ENCODE peak calls at places on chromosome 17, in six cellular contexts. C, X, T, Z, E and L are unnamed samples.
A peak's percentile ranks its signal among the peaks of the same experiment; 100 is the strongest.

GRCh38 chr17:73794336-73794735 is 150.1 kb upstream of the SDK2 start:
- DNase-seq in T (no peak), X (no peak), C (no peak), Z (no peak), E (no peak), L (no peak)

GRCh38 chr17:65973237-65973636 is 218.7 kb downstream of the CEP112 start:
- DNase-seq in Z (no peak), E (no peak), T (no peak), C (no peak), X (no peak), L (no peak)

GRCh38 chr17:76048711-76049110 is 21.6 kb upstream of the EVPL start:
- DNase-seq in Z (no peak), X (peak; percentile 30), C (peak; percentile 32), T (no peak), E (no peak), L (no peak)

GRCh38 chr17:8807070-8807550 is 7.9 kb upstream of the MFSD6L start:
- DNase-seq in X (peak; percentile 36), E (no peak), Z (peak; percentile 13), T (peak; percentile 98), C (peak; percentile 6), L (no peak)

GRCh38 chr17:67469208-67469980 is 92.3 kb downstream of the PITPNC1 start:
- DNase-seq in C (no peak), E (no peak), Z (no peak), X (no peak), T (no peak), L (peak; percentile 34)

GRCh38 chr17:76156662-76156991 is 15.6 kb upstream of the FOXJ1 start:
- DNase-seq in T (no peak), C (no peak), E (no peak), X (no peak), Z (no peak), L (no peak)

GRCh38 chr17:75325827-75326586 is 36.8 kb upstream of the SLC25A19 start:
- DNase-seq in T (no peak), Z (peak; percentile 59), X (peak; percentile 43), C (peak; percentile 39), E (no peak), L (no peak)

GRCh38 chr17:288802-289356 is 63.7 kb downstream of the RPH3AL start:
- DNase-seq in C (no peak), T (no peak), E (no peak), Z (no peak), X (no peak), L (no peak)

GRCh38 chr17:30112794-30113193 is 3.8 kb upstream of the NSRP1 start:
- DNase-seq in Z (no peak), T (no peak), E (no peak), C (no peak), X (no peak), L (no peak)

GRCh38 chr17:70173646-70174045 is 4.3 kb downstream of the KCNJ2 start:
- DNase-seq in X (no peak), T (no peak), Z (no peak), E (no peak), C (no peak), L (peak; percentile 13)

GRCh38 chr17:16381496-16381820 is 567 bp downstream of the UBB start:
- DNase-seq in E (peak; percentile 45), X (peak; percentile 73), T (no peak), Z (no peak), C (no peak), L (no peak)

GRCh38 chr17:77724876-77725615 is 233.5 kb upstream of the TNRC6C start:
- DNase-seq in C (no peak), T (peak; percentile 25), E (no peak), Z (no peak), X (no peak), L (no peak)

GRCh38 chr17:77822302-77823030 is 136.0 kb upstream of the TNRC6C start:
- DNase-seq in T (no peak), Z (no peak), X (peak; percentile 58), E (no peak), C (no peak), L (no peak)

GRCh38 chr17:10117581-10118001 is 80.8 kb downstream of the GAS7 start:
- DNase-seq in E (peak; percentile 42), Z (no peak), X (no peak), C (no peak), T (peak; percentile 20), L (no peak)

GRCh38 chr17:43891851-43892671 is 15.3 kb downstream of the MPP2 start:
- DNase-seq in E (no peak), C (no peak), X (peak; percentile 40), Z (no peak), T (no peak), L (no peak)

GRCh38 chr17:38748329-38749221 is at the start of gene PCGF2:
- DNase-seq in E (peak; percentile 90), T (no peak), X (peak; percentile 92), C (peak; percentile 91), Z (peak; percentile 85), L (peak; percentile 96)

GRCh38 chr17:63247706-63248105 is 198.4 kb downstream of the CYB561 start:
- DNase-seq in Z (no peak), E (peak; percentile 12), T (no peak), X (peak; percentile 50), C (peak; percentile 76), L (no peak)

GRCh38 chr17:65131946-65132345 is 5.2 kb upstream of the RGS9 start:
- DNase-seq in E (peak; percentile 80), X (peak; percentile 96), T (no peak), C (peak; percentile 87), Z (no peak), L (peak; percentile 59)

GRCh38 chr17:70307430-70307829 is 138.1 kb downstream of the KCNJ2 start:
- DNase-seq in E (peak; percentile 22), X (peak; percentile 52), C (no peak), Z (no peak), T (no peak), L (no peak)

GRCh38 chr17:66971730-66972441 is 7.4 kb downstream of the CACNG4 start:
- DNase-seq in E (no peak), X (no peak), T (no peak), Z (no peak), C (no peak), L (no peak)

GRCh38 chr17:8740486-8740885 is 4.2 kb downstream of the CCDC42 start:
- DNase-seq in T (no peak), X (no peak), E (no peak), Z (no peak), C (no peak), L (no peak)

GRCh38 chr17:83110755-83111154 is 31.3 kb downstream of the METRNL start:
- DNase-seq in C (no peak), X (peak; percentile 76), E (peak; percentile 45), Z (no peak), T (no peak), L (no peak)

GRCh38 chr17:10349403-10349802 is 23.4 kb downstream of the MYH13 start:
- DNase-seq in Z (no peak), C (no peak), E (no peak), T (no peak), X (peak; percentile 11), L (no peak)

GRCh38 chr17:40034426-40035161 is 19.4 kb downstream of the CSF3 start:
- DNase-seq in T (no peak), X (no peak), Z (no peak), E (no peak), C (no peak), L (no peak)

DNA sequence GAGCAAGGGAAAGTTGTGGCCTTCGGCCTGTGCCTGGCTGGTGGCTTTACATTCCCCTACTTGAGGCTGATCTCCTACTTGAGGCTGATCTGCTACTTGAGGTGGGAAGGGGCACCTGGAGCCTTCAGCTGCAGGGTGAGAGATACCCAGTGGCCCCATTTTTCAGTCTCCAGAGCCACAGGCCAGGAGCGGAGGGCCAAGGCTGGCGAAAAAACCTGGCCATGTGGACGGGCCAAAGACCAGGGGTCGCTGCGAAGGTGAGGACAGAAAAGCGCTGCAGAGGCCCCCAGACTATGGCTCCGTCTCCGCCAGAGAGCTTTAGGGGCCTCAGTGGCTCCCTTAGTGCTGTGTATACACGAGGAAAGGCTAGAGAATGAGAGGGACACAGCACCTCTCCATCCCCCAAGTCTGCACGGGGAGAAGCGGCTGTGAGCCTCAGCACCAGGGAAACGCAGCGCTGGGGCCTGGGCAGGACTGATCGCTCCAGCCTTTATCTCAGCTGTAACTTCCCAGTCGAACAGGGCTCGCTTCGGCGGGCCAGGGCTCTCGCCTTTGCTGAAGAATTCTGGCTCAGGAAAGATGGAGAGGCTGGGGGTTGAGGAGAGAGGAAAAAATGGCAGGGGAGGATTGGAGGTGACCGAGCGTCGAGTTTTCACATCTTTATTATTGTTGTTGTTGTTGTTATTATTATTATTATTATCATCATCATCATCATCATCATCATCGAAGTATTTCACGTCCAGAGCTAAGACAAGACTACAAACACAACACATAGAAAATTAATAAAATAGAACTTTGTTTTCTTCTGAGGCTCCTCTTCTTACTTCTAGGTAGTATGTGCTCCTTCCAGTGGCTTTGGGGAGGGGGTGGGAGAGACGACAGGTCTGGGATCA is 1.8 kb upstream of the HOXB5 start:
- DNase-seq in Z (no peak), E (peak; percentile 41), C (peak; percentile 72), T (no peak), X (no peak), L (no peak)
- H3K4me2 ChIP-seq in Z (no peak overlapping the region), E (peak overlapping the region; percentile 95), C (peak overlapping the region; percentile 73), T (no peak overlapping the region), X (no peak overlapping the region), L (peak overlapping the region; percentile 92)

GRCh38 chr17:21211825-21212479 is 2.0 kb downstream of the TMEM11 start:
- DNase-seq in C (no peak), Z (no peak), T (no peak), X (peak; percentile 28), E (no peak), L (peak; percentile 57)
- H3K4me2 ChIP-seq in C (peak overlapping the region; percentile 3), Z (peak overlapping the region; percentile 94), T (peak overlapping the region; percentile 85), X (peak overlapping the region; percentile 97), E (peak overlapping the region; percentile 93), L (peak overlapping the region; percentile 92)

GRCh38 chr17:80010283-80010858 is 25.3 kb downstream of the TBC1D16 start:
- DNase-seq in E (no peak), X (no peak), T (no peak), C (no peak), Z (no peak), L (no peak)

GRCh38 chr17:80012156-80012555 is 23.5 kb downstream of the TBC1D16 start:
- DNase-seq in Z (no peak), X (no peak), E (no peak), T (no peak), C (no peak), L (no peak)

GRCh38 chr17:80009391-80010282 is 26.0 kb downstream of the TBC1D16 start:
- DNase-seq in T (no peak), Z (no peak), E (no peak), C (no peak), X (no peak), L (no peak)

GRCh38 chr17:80008848-80009247 is 26.8 kb downstream of the TBC1D16 start:
- DNase-seq in Z (no peak), C (no peak), X (no peak), T (no peak), E (no peak), L (no peak)

GRCh38 chr17:80012751-80013741 is 22.6 kb downstream of the TBC1D16 start:
- DNase-seq in T (no peak), E (no peak), C (no peak), X (no peak), Z (no peak), L (no peak)
- H3K4me2 ChIP-seq in T (no peak overlapping the region), E (no peak overlapping the region), C (no peak overlapping the region), X (no peak overlapping the region), Z (no peak overlapping the region), L (no peak overlapping the region)

DNA sequence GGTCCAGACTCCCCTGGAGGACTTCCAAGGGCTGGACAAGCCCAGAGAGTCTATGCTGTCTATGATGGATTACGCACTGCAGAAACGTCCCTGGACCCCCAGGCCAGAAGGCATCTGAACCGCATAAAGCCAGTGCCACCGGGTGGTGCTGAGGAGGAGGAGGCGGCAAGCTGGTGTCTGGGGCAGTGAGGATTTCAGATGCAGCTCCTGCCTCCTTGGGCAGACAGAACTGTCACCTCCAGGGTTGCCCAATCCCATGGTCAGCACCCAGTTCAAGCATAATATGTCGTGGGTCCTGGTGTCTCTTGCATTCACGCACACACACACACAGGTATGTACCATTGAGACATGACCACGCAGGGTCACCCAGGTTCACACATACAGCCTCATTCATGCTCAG is 25.6 kb downstream of the RAP1GAP2 start:
- DNase-seq in T (no peak), E (no peak), X (no peak), Z (no peak), C (no peak), L (no peak)
- H3K4me2 ChIP-seq in T (no peak overlapping the region), E (no peak overlapping the region), X (no peak overlapping the region), Z (no peak overlapping the region), C (no peak overlapping the region), L (no peak overlapping the region)